ENCODE peak calls at places on chromosomes 3 and 15, in nine cellular contexts. M is trophoblast cell; T is natural killer cell treated with Interleukin-12 subunit alpha and Interleukin-12 subunit beta and Interleukin-15 and Interleukin-18, amount 100 ng/mL, for 72 hours; G is H9; S is stimulated activated CD4-positive, alpha-beta T cell treated with anti-CD3 and anti-CD28 coated beads, TNF-alpha, amount 100 ng/mL, for 4 hours; V is left cardiac atrium; A is heart right ventricle; H is activated CD4-positive, alpha-beta T cell treated with anti-CD3 and anti-CD28 coated beads, Interleukin-2, amount 50 U/mL, for 24 hours; Q is activated T-cell treated with anti-CD3 and anti-CD28 coated beads for 1 hour. O is an unnamed sample.

GRCh38 chr15:70023769-70024491 is 73.8 kb downstream of the TLE3 start:
- DNase-seq in M (no peak), T (no peak), G (no peak), S (no peak), V (peak; percentile 40), A (peak; percentile 52), H (no peak), Q (no peak), O (no peak)

GRCh38 chr3:55655544-55655943 is 168.4 kb upstream of the WNT5A start:
- DNase-seq in M (no peak), T (no peak), G (no peak), S (no peak), V (no peak), A (no peak), H (no peak), Q (no peak), O (no peak)

GRCh38 chr15:57133127-57133968 is 214.9 kb downstream of the TCF12 start:
- DNase-seq in M (no peak), T (no peak), G (no peak), S (no peak), V (no peak), A (no peak), H (no peak), Q (no peak), O (no peak)

GRCh38 chr15:48062476-48062875 is 58.3 kb upstream of the SLC24A5 start:
- DNase-seq in M (no peak), T (no peak), G (no peak), S (no peak), V (no peak), A (no peak), H (no peak), Q (no peak), O (no peak)

GRCh38 chr3:121836069-121836468 is 1.1 kb downstream of the EAF2 start:
- DNase-seq in M (no peak), T (no peak), G (no peak), S (no peak), V (no peak), A (no peak), H (no peak), Q (no peak), O (no peak)

GRCh38 chr15:61186905-61187865 is 41.9 kb downstream of the RORA start:
- DNase-seq in M (no peak), T (no peak), G (no peak), S (no peak), V (peak; percentile 57), A (no peak), H (no peak), Q (no peak), O (no peak)

GRCh38 chr15:67542192-67542461 is 376 bp upstream of the MAP2K5 start:
- DNase-seq in M (no peak), T (no peak), G (no peak), S (no peak), V (no peak), A (no peak), H (peak; percentile 9), Q (no peak), O (no peak)

GRCh38 chr15:75530169-75530568 is 48.9 kb downstream of the PTPN9 start:
- DNase-seq in M (no peak), T (no peak), G (no peak), S (no peak), V (no peak), A (no peak), H (no peak), Q (no peak), O (no peak)

GRCh38 chr15:25508369-25509002 is 69.7 kb upstream of the UBE3A start:
- DNase-seq in M (no peak), T (no peak), G (no peak), S (no peak), V (no peak), A (peak; percentile 13), H (peak; percentile 9), Q (no peak), O (no peak)

GRCh38 chr15:49301562-49301961 is 121.5 kb upstream of the FGF7 start:
- DNase-seq in M (no peak), T (no peak), G (no peak), S (no peak), V (no peak), A (no peak), H (no peak), Q (no peak), O (no peak)

GRCh38 chr3:182725372-182726251 is 67.7 kb upstream of the ATP11B start:
- DNase-seq in M (no peak), T (no peak), G (no peak), S (no peak), V (no peak), A (no peak), H (no peak), Q (no peak), O (no peak)

GRCh38 chr3:170295586-170295985 is 61.9 kb upstream of the SKIL start:
- DNase-seq in M (no peak), T (no peak), G (no peak), S (no peak), V (no peak), A (no peak), H (no peak), Q (no peak), O (no peak)

GRCh38 chr3:108546249-108546648 is 35.9 kb upstream of the MYH15 start:
- DNase-seq in M (no peak), T (no peak), G (no peak), S (no peak), V (no peak), A (no peak), H (no peak), Q (no peak), O (no peak)

GRCh38 chr3:11538581-11538980 is 105.1 kb downstream of the VGLL4 start:
- DNase-seq in M (no peak), T (no peak), G (no peak), S (no peak), V (no peak), A (no peak), H (no peak), Q (no peak), O (no peak)

GRCh38 chr3:72630614-72631344 is 217.5 kb downstream of the SHQ1 start:
- DNase-seq in M (no peak), T (no peak), G (no peak), S (no peak), V (no peak), A (no peak), H (no peak), Q (no peak), O (no peak)

GRCh38 chr15:44775923-44776322 is 39.6 kb downstream of the TRIM69 start:
- DNase-seq in M (no peak), T (no peak), G (no peak), S (no peak), V (no peak), A (no peak), H (no peak), Q (no peak), O (no peak)

GRCh38 chr3:71641669-71642068 is 58.1 kb upstream of the FOXP1 start:
- DNase-seq in M (no peak), T (no peak), G (no peak), S (no peak), V (no peak), A (no peak), H (no peak), Q (no peak), O (no peak)

GRCh38 chr3:137171834-137172603 is 214.2 kb downstream of the IL20RB start:
- DNase-seq in M (peak; percentile 75), T (no peak), G (no peak), S (no peak), V (no peak), A (no peak), H (no peak), Q (no peak), O (no peak)

GRCh38 chr3:54897028-54897711 is 30.7 kb downstream of the LRTM1 start:
- DNase-seq in M (no peak), T (no peak), G (no peak), S (no peak), V (no peak), A (no peak), H (no peak), Q (no peak), O (no peak)

GRCh38 chr15:70265466-70265978 is 167.8 kb upstream of the TLE3 start:
- DNase-seq in M (no peak), T (peak; percentile 1), G (no peak), S (no peak), V (no peak), A (no peak), H (no peak), Q (no peak), O (no peak)

GRCh38 chr3:58564456-58565160 is 12.6 kb downstream of the FAM107A start:
- DNase-seq in M (no peak), T (no peak), G (peak; percentile 23), S (no peak), V (no peak), A (no peak), H (no peak), Q (no peak), O (no peak)

GRCh38 chr3:136267235-136267634 is 17.1 kb downstream of the PCCB start:
- DNase-seq in M (no peak), T (no peak), G (no peak), S (no peak), V (no peak), A (no peak), H (no peak), Q (no peak), O (no peak)

GRCh38 chr3:97970131-97970530 is 2.1 kb downstream of the RIOX2 start:
- DNase-seq in M (no peak), T (no peak), G (no peak), S (no peak), V (no peak), A (no peak), H (no peak), Q (no peak), O (no peak)

GRCh38 chr3:36182024-36182423 is 198.3 kb upstream of the STAC start:
- DNase-seq in M (no peak), T (no peak), G (no peak), S (no peak), V (no peak), A (no peak), H (no peak), Q (no peak), O (no peak)

GRCh38 chr3:159655202-159655601 is 333.4 kb upstream of the IL12A start:
- DNase-seq in M (no peak), T (no peak), G (no peak), S (no peak), V (no peak), A (no peak), H (no peak), Q (no peak), O (no peak)

GRCh38 chr15:71093089-71094024 is 21.9 kb upstream of the THSD4 start:
- DNase-seq in M (peak; percentile 57), T (no peak), G (no peak), S (no peak), V (no peak), A (no peak), H (no peak), Q (no peak), O (no peak)

GRCh38 chr3:17234382-17234781 is 349.6 kb downstream of the PLCL2 start:
- DNase-seq in M (no peak), T (no peak), G (no peak), S (no peak), V (no peak), A (no peak), H (no peak), Q (no peak), O (no peak)

GRCh38 chr3:133937756-133938601 is 42.3 kb upstream of the RAB6B start:
- DNase-seq in M (no peak), T (no peak), G (peak; percentile 20), S (no peak), V (no peak), A (no peak), H (no peak), Q (no peak), O (no peak)

GRCh38 chr15:51776952-51777574 is 25.7 kb downstream of the TMOD2 start:
- DNase-seq in M (peak; percentile 81), T (peak; percentile 74), G (peak; percentile 57), S (peak; percentile 52), V (peak; percentile 44), A (peak; percentile 80), H (peak; percentile 59), Q (peak; percentile 46), O (no peak)

O was measured in T-helper 17 cell.